ENCODE peak calls at places on chromosomes 13 and 19, in six cellular contexts. K, Y, D, G, L and Z are unnamed samples.

GRCh38 chr13:111202745-111203144 is 87.6 kb downstream of the ARHGEF7 start:
- DNase-seq in K (no peak), Y (no peak), D (peak; percentile 99), G (peak; percentile 94), L (peak; percentile 82), Z (peak; percentile 43)

GRCh38 chr13:71867101-71867814 is at the start of gene DACH1:
- DNase-seq in K (peak; percentile 44), Y (peak; percentile 76), D (peak; percentile 68), G (peak; percentile 65), L (peak; percentile 83), Z (no peak)

GRCh38 chr19:33394006-33394722 is 20.7 kb downstream of the CEBPG start:
- DNase-seq in K (no peak), Y (no peak), D (peak; percentile 73), G (peak; percentile 63), L (peak; percentile 82), Z (peak; percentile 89)

GRCh38 chr19:51572415-51572814 is 1.3 kb downstream of the ZNF175 start:
- DNase-seq in K (no peak), Y (no peak), D (no peak), G (no peak), L (no peak), Z (no peak)

GRCh38 chr19:34300962-34301361 is 46.6 kb downstream of the GARRE1 start:
- DNase-seq in K (no peak), Y (no peak), D (no peak), G (no peak), L (no peak), Z (no peak)

GRCh38 chr13:77387607-77388200 is 60.8 kb upstream of the MYCBP2 start:
- DNase-seq in K (no peak), Y (no peak), D (no peak), G (no peak), L (no peak), Z (no peak)

GRCh38 chr19:2327773-2328400 is 499 bp downstream of the LSM7 start:
- DNase-seq in K (no peak), Y (no peak), D (peak; percentile 79), G (peak; percentile 90), L (peak; percentile 49), Z (peak; percentile 81)

GRCh38 chr19:55581828-55582223 is 1.2 kb upstream of the ZNF579 start:
- DNase-seq in K (no peak), Y (no peak), D (no peak), G (no peak), L (no peak), Z (no peak)

GRCh38 chr13:98263841-98264240 is 86.8 kb upstream of the RNF113B start:
- DNase-seq in K (no peak), Y (no peak), D (no peak), G (no peak), L (no peak), Z (no peak)

GRCh38 chr19:14248578-14249011 is 42.6 kb upstream of the ADGRL1 start:
- DNase-seq in K (peak; percentile 75), Y (peak; percentile 87), D (peak; percentile 55), G (peak; percentile 61), L (peak; percentile 65), Z (no peak)

GRCh38 chr19:37078717-37079032 is 442 bp downstream of the ZNF420 start:
- DNase-seq in K (no peak), Y (no peak), D (no peak), G (no peak), L (no peak), Z (no peak)

GRCh38 chr19:23992348-23992747 is 77.7 kb downstream of the ZNF726 start:
- DNase-seq in K (no peak), Y (no peak), D (no peak), G (no peak), L (no peak), Z (no peak)

GRCh38 chr19:39223703-39224279 is 19.7 kb upstream of the SYCN start:
- DNase-seq in K (no peak), Y (no peak), D (peak; percentile 51), G (peak; percentile 13), L (peak; percentile 15), Z (peak; percentile 23)

GRCh38 chr13:57629821-57630235 is 1.7 kb upstream of the PCDH17 start:
- DNase-seq in K (peak; percentile 92), Y (peak; percentile 95), D (peak; percentile 84), G (peak; percentile 93), L (peak; percentile 93), Z (no peak)

GRCh38 chr13:110944121-110944967 is 29.5 kb upstream of the ANKRD10 start:
- DNase-seq in K (no peak), Y (no peak), D (peak; percentile 78), G (peak; percentile 59), L (peak; percentile 80), Z (peak; percentile 77)

GRCh38 chr19:4343845-4344713 is 717 bp downstream of the MPND start:
- DNase-seq in K (no peak), Y (no peak), D (no peak), G (no peak), L (no peak), Z (no peak)

GRCh38 chr19:4347521-4347920 is 4.2 kb downstream of the MPND start:
- DNase-seq in K (no peak), Y (no peak), D (no peak), G (no peak), L (no peak), Z (no peak)

GRCh38 chr19:4345656-4346383 is 2.5 kb downstream of the MPND start:
- DNase-seq in K (no peak), Y (no peak), D (no peak), G (no peak), L (no peak), Z (no peak)

GRCh38 chr19:4342421-4343055 is 824 bp upstream of the MPND start:
- DNase-seq in K (peak; percentile 92), Y (peak; percentile 97), D (peak; percentile 100), G (peak; percentile 100), L (peak; percentile 100), Z (peak; percentile 100)

GRCh38 chr19:4343056-4343844 is at the start of gene MPND:
- DNase-seq in K (peak; percentile 86), Y (peak; percentile 96), D (peak; percentile 75), G (peak; percentile 83), L (peak; percentile 70), Z (peak; percentile 92)
- TF ChIP-seq CTCF in K (peak; percentile 44), Y (peak; percentile 38), D (peak; percentile 27), G (peak; percentile 32), L (peak; percentile 19), Z (no peak)

GRCh38 chr19:43126720-43127119 is 44.2 kb upstream of the PSG2 start:
- DNase-seq in K (no peak), Y (no peak), D (no peak), G (no peak), L (no peak), Z (no peak)

DNA sequence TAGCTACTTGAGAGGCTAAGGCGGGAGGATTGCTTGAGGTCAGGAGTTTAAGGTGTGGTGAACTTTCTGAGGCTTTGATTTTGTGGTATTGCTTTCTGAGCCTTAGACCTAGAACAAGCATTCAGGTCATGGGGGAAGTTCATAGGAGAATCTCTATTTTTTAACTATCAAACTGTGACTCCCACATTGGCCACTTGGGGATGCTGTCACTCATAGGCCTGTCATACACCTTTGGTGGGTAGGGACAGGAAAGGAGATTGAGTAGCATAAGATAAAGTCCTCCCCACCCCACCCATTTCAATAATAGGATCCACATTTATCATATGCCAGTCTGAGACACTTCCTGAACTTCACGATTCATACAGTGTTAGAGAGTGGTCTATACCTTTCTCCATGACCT is 41.9 kb upstream of the PSG2 start:
- DNase-seq in K (no peak), Y (no peak), D (no peak), G (no peak), L (no peak), Z (peak; percentile 22)
- TF ChIP-seq CTCF in K (no peak), Y (no peak), D (no peak), G (no peak), L (no peak), Z (no peak)

GRCh38 chr13:45821861-45822260 is 29.7 kb downstream of the SIAH3 start:
- DNase-seq in K (no peak), Y (no peak), D (no peak), G (no peak), L (no peak), Z (no peak)

GRCh38 chr13:45823583-45823982 is 28.0 kb downstream of the SIAH3 start:
- DNase-seq in K (no peak), Y (no peak), D (no peak), G (no peak), L (no peak), Z (no peak)

GRCh38 chr13:45820106-45820838 is 31.3 kb downstream of the SIAH3 start:
- DNase-seq in K (no peak), Y (no peak), D (no peak), G (no peak), L (no peak), Z (no peak)

GRCh38 chr13:45812599-45813372 is 38.8 kb downstream of the SIAH3 start:
- DNase-seq in K (no peak), Y (peak; percentile 60), D (no peak), G (no peak), L (no peak), Z (no peak)

GRCh38 chr13:45817833-45818232 is 33.7 kb downstream of the SIAH3 start:
- DNase-seq in K (no peak), Y (no peak), D (peak; percentile 1), G (no peak), L (peak; percentile 7), Z (peak; percentile 21)
- TF ChIP-seq CTCF in K (no peak), Y (no peak), D (no peak), G (peak; percentile 26), L (no peak), Z (no peak)

GRCh38 chr19:6204212-6204611 is 68.7 kb downstream of the ACSBG2 start:
- DNase-seq in K (no peak), Y (no peak), D (peak; percentile 45), G (no peak), L (no peak), Z (peak; percentile 48)

GRCh38 chr19:6196361-6196760 is 60.9 kb downstream of the ACSBG2 start:
- DNase-seq in K (no peak), Y (no peak), D (no peak), G (no peak), L (no peak), Z (no peak)

GRCh38 chr19:6204866-6205723 is 69.6 kb downstream of the ACSBG2 start:
- DNase-seq in K (no peak), Y (no peak), D (no peak), G (no peak), L (no peak), Z (no peak)

GRCh38 chr19:6198896-6199239 is 63.4 kb downstream of the ACSBG2 start:
- DNase-seq in K (no peak), Y (no peak), D (no peak), G (no peak), L (no peak), Z (no peak)

GRCh38 chr19:6199240-6199983 is 63.9 kb downstream of the ACSBG2 start:
- DNase-seq in K (peak; percentile 98), Y (peak; percentile 100), D (peak; percentile 99), G (peak; percentile 99), L (peak; percentile 99), Z (peak; percentile 100)
- TF ChIP-seq CTCF in K (peak; percentile 47), Y (peak; percentile 70), D (peak; percentile 21), G (peak; percentile 34), L (peak; percentile 18), Z (no peak)